ENCODE peak calls at places on chromosomes 3 and 15, in eight cellular contexts. Z, L, I, S, Q, E, H and N are unnamed samples.

GRCh38 chr3:150439657-150440056 is 31.6 kb downstream of the TSC22D2 start:
- DNase-seq in I (no peak), H (no peak), E (no peak), L (no peak), Z (no peak), S (no peak), Q (no peak), N (no peak)

GRCh38 chr3:9225268-9225667 is 24.2 kb downstream of the SRGAP3 start:
- DNase-seq in H (no peak), Q (no peak), E (no peak), Z (no peak), I (no peak), S (no peak), L (no peak), N (peak; percentile 18)

GRCh38 chr15:40328711-40329240 is 5.3 kb downstream of the INAFM2 start:
- DNase-seq in Z (no peak), Q (no peak), S (no peak), E (no peak), L (no peak), H (no peak), I (no peak), N (no peak)

GRCh38 chr3:145857956-145858355 is 303.0 kb downstream of the PLOD2 start:
- DNase-seq in S (no peak), E (no peak), H (no peak), L (peak; percentile 8), Q (peak; percentile 5), I (no peak), Z (no peak), N (peak; percentile 26)

GRCh38 chr15:39869251-39869650 is 50.8 kb downstream of the GPR176 start:
- DNase-seq in E (no peak), Q (no peak), I (no peak), S (no peak), H (no peak), L (no peak), Z (no peak), N (no peak)

GRCh38 chr15:40016224-40016865 is 22.6 kb downstream of the SRP14 start:
- DNase-seq in L (peak; percentile 21), I (no peak), Q (peak; percentile 36), H (no peak), S (no peak), E (no peak), Z (no peak), N (no peak)

GRCh38 chr3:146100825-146101444 is 60.0 kb downstream of the PLOD2 start:
- DNase-seq in H (no peak), S (peak; percentile 2), L (peak; percentile 61), E (no peak), I (no peak), Q (peak; percentile 35), Z (no peak), N (no peak)

GRCh38 chr15:62719316-62719715 is 323.2 kb upstream of the TPM1 start:
- DNase-seq in E (no peak), L (no peak), H (no peak), Z (no peak), Q (peak; percentile 42), I (no peak), S (no peak), N (no peak)

GRCh38 chr3:171140246-171140645 is 113.7 kb upstream of the SLC2A2 start:
- DNase-seq in E (no peak), Q (no peak), L (no peak), I (no peak), S (no peak), Z (no peak), H (no peak), N (no peak)

GRCh38 chr3:136343873-136344281 is 93.7 kb downstream of the PCCB start:
- DNase-seq in L (peak; percentile 91), Q (peak; percentile 96), H (peak; percentile 72), S (no peak), I (no peak), E (peak; percentile 63), Z (no peak), N (peak; percentile 12)

GRCh38 chr3:13012228-13012691 is 61.0 kb downstream of the IQSEC1 start:
- DNase-seq in S (no peak), I (no peak), Q (peak; percentile 50), H (no peak), E (no peak), L (peak; percentile 49), Z (no peak), N (no peak)

GRCh38 chr15:39908186-39908585 is 11.9 kb downstream of the GPR176 start:
- DNase-seq in E (no peak), Q (peak; percentile 91), H (no peak), S (no peak), Z (no peak), L (peak; percentile 89), I (no peak), N (no peak)

GRCh38 chr3:190338717-190339116 is 16.5 kb upstream of the CLDN1 start:
- DNase-seq in E (peak; percentile 24), Z (no peak), L (no peak), Q (peak; percentile 40), S (no peak), I (peak; percentile 13), H (peak; percentile 52), N (no peak)

GRCh38 chr3:11390411-11391171 is 118.4 kb downstream of the ATG7 start:
- DNase-seq in S (no peak), H (peak; percentile 23), I (no peak), L (no peak), E (no peak), Q (no peak), Z (no peak), N (no peak)

GRCh38 chr3:150261958-150262357 is 146.1 kb upstream of the TSC22D2 start:
- DNase-seq in E (no peak), L (no peak), I (no peak), Q (no peak), Z (no peak), H (no peak), S (no peak), N (peak; percentile 62)

GRCh38 chr3:46864051-46864881 is 1.0 kb upstream of the MYL3 start:
- DNase-seq in Q (no peak), Z (no peak), E (no peak), S (no peak), H (no peak), L (no peak), I (no peak), N (no peak)

GRCh38 chr3:47617061-47618010 is 38.7 kb upstream of the CSPG5 start:
- DNase-seq in L (no peak), Z (no peak), E (no peak), I (no peak), S (no peak), H (no peak), Q (no peak), N (no peak)

GRCh38 chr3:59774613-59775012 is 724.8 kb upstream of the CFAP20DC start:
- DNase-seq in H (no peak), I (no peak), Z (no peak), L (peak; percentile 58), Q (peak; percentile 62), S (no peak), E (no peak), N (no peak)

GRCh38 chr3:127740136-127740915 is 67.6 kb downstream of the ABTB1 start:
- DNase-seq in Z (no peak), L (no peak), E (no peak), H (no peak), I (no peak), S (no peak), Q (peak; percentile 44), N (no peak)

GRCh38 chr3:49723301-49723630 is 485 bp downstream of the GMPPB start:
- DNase-seq in E (peak; percentile 70), H (peak; percentile 63), Q (peak; percentile 45), I (peak; percentile 16), Z (no peak), S (peak; percentile 58), L (peak; percentile 33), N (peak; percentile 61)

GRCh38 chr15:27361418-27361817 is 390.4 kb downstream of the GABRG3 start:
- DNase-seq in Z (no peak), S (no peak), H (no peak), I (no peak), E (no peak), Q (no peak), L (no peak), N (no peak)